ENCODE peak calls at places on chromosomes 7 and 10, in four cellular contexts. W is HepG2, H is H1, Y is A549. U is an unnamed sample.

GRCh38 chr10:114081911-114082583 is 38.4 kb downstream of the ADRB1 start:
- DNase-seq in W (no peak), H (no peak), Y (no peak), U (no peak)

GRCh38 chr10:102617816-102618215 is 26.5 kb upstream of the TRIM8 start:
- DNase-seq in W (no peak), H (no peak), Y (no peak), U (no peak)

GRCh38 chr10:61356342-61356741 is 96.8 kb downstream of the TMEM26 start:
- DNase-seq in W (no peak), H (no peak), Y (no peak), U (no peak)

GRCh38 chr7:134777908-134778580 is 1.4 kb upstream of the CALD1 start:
- DNase-seq in W (no peak), H (no peak), Y (no peak), U (peak)

GRCh38 chr10:129852829-129853228 is 111.2 kb downstream of the EBF3 start:
- DNase-seq in W (no peak), H (no peak), Y (no peak), U (no peak)

GRCh38 chr7:43018446-43018845 is 86.3 kb downstream of the MRPL32 start:
- DNase-seq in W (no peak), H (no peak), Y (no peak), U (no peak)

GRCh38 chr7:86320886-86321285 is 322.8 kb upstream of the GRM3 start:
- DNase-seq in W (no peak), H (no peak), Y (no peak), U (no peak)

GRCh38 chr10:107163904-107164861 is at the start of gene SORCS1:
- DNase-seq in W (no peak), H (no peak), Y (no peak), U (no peak)

GRCh38 chr7:84412161-84412969 is 217.8 kb upstream of the SEMA3A start:
- DNase-seq in W (peak), H (no peak), Y (peak), U (no peak)

GRCh38 chr7:125567686-125568085 is 638.1 kb upstream of the POT1 start:
- DNase-seq in W (no peak), H (no peak), Y (no peak), U (no peak)

GRCh38 chr7:106731637-106732036 is 70.7 kb upstream of the CCDC71L start:
- DNase-seq in W (no peak), H (no peak), Y (no peak), U (no peak)

GRCh38 chr7:108570146-108570755 is 577 bp downstream of the DNAJB9 start:
- DNase-seq in W (peak), H (no peak), Y (peak), U (no peak)

GRCh38 chr10:5252177-5253037 is 55.8 kb downstream of the AKR1C4 start:
- DNase-seq in W (peak), H (no peak), Y (peak), U (no peak)

GRCh38 chr7:92645531-92646061 is 55.4 kb upstream of the FAM133B start:
- DNase-seq in W (peak), H (no peak), Y (peak), U (no peak)

GRCh38 chr7:37899712-37900247 is 16.8 kb downstream of the SFRP4 start:
- DNase-seq in W (no peak), H (no peak), Y (no peak), U (no peak)

GRCh38 chr10:87054373-87055295 is 34.5 kb downstream of the FAM25A start:
- DNase-seq in W (no peak), H (no peak), Y (no peak), U (no peak)

GRCh38 chr7:37815969-37816371 is 32.4 kb upstream of the NME8 start:
- DNase-seq in W (no peak), H (no peak), Y (no peak), U (no peak)

GRCh38 chr10:21065621-21066248 is 168.6 kb upstream of the NEBL start:
- DNase-seq in W (no peak), H (no peak), Y (no peak), U (no peak)

GRCh38 chr10:21069278-21069677 is 172.2 kb upstream of the NEBL start:
- DNase-seq in W (no peak), H (no peak), Y (no peak), U (no peak)

GRCh38 chr10:21068025-21068656 is 171.0 kb upstream of the NEBL start:
- DNase-seq in W (no peak), H (no peak), Y (no peak), U (no peak)

GRCh38 chr10:21071001-21071673 is 174.0 kb upstream of the NEBL start:
- DNase-seq in W (no peak), H (no peak), Y (no peak), U (no peak)

GRCh38 chr10:21069929-21070363 is 172.8 kb upstream of the NEBL start:
- DNase-seq in W (no peak), H (no peak), Y (no peak), U (no peak)
- TF ChIP-seq CTCF in W (no peak), H (no peak), Y (no peak), U (no peak)

DNA sequence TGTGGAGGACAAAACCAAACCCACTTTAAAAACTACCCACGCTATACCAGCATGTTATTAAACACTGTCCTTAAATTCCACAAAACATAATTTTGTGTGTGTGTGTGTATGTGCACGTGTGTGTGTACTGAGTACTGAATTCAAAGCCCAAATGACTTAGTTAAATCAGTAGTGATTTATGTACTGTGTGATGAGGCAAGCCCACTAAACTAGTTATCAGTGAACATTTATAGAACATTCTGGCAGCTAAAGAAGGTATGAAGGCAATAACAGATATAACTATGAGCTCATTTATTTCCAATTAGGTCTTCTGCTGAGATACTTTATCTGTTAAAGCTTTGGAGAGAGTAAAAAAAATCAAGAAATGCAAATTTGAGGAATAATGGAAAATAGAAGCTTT is 115.1 kb downstream of the CPED1 start:
- DNase-seq in W (no peak), H (no peak), Y (no peak), U (no peak)
- H3K27ac ChIP-seq in W (no peak), H (no peak), Y (no peak), U (no peak)

DNA sequence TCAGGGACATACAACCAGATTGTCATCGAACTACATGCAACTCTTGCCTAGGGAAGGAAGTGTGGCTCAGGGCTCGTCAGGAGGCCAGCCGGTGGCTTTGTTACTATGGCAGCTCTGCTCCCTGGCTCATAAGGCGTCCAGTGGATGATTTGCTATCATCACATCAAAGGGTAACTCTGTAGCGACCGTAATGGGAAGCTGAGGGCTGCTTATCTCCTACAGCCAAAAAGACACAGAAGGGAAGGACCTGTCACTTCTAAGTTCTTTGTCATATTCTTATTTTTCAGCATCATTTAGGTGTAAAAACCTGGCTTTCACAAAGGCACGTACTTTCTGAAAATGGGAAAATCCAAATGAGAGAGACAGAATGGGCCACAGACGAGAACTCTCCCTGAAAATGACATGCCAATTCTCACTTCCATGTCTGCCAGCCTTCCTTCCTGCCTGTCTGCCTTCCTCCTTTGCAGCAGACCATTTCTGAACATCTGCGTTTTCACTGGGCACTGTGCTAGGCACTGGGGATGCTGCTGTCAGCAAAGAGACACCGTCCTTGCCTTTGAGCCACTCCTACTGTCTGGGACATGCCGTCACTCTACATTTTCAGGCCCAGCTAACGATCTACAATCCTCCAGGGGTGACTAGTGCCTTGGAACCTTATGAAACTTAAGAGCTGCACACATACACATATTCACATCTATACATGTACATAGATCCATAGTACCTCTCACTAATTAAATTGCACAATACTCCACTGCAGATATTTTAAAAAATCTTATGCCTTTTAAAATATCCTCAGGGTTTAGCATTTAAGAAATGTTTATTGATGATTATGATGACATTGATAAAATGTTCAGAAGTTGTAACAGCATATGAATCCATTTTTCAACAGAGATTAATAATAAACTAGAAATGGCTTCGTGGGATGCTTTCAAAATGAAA is 26.9 kb downstream of the ENKUR start:
- DNase-seq in W (no peak), H (no peak), Y (no peak), U (no peak)
- TF ChIP-seq EP300 in W (no peak), H (no peak), Y (no peak), U (no peak)

GRCh38 chr7:97819161-97819560 is 53.0 kb downstream of the ASNS start:
- DNase-seq in W (peak), H (no peak), Y (no peak), U (no peak)
- TF ChIP-seq CTCF in W (peak), H (peak), Y (peak), U (no peak)

GRCh38 chr7:27992755-27993478 is 187.7 kb downstream of the JAZF1 start:
- DNase-seq in W (no peak), H (no peak), Y (no peak), U (no peak)
- H3K27ac ChIP-seq in W (no peak), H (no peak), Y (no peak), U (no peak)

DNA sequence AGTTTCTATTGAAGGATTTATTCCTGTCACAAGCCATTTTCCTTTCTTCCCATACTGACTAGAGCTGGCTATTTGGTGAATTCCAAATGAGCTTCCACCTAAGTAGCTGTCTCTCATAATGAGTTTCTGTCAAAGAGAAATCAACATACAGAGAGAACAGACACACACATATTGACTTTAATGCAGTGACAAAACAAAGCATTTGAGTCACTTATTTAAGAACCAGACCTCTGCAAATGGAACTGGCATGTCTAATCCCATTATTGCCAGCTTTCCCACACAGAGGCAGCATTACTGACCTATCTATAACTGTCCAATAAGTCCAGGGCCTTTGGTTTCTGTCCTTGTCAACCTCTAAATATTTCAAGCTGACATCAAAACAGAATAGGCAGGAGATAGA is 179.3 kb upstream of the CSTF2T start:
- DNase-seq in W (no peak), H (no peak), Y (no peak), U (no peak)
- TF ChIP-seq EP300 in W (no peak), H (no peak), Y (no peak), U (no peak)

DNA sequence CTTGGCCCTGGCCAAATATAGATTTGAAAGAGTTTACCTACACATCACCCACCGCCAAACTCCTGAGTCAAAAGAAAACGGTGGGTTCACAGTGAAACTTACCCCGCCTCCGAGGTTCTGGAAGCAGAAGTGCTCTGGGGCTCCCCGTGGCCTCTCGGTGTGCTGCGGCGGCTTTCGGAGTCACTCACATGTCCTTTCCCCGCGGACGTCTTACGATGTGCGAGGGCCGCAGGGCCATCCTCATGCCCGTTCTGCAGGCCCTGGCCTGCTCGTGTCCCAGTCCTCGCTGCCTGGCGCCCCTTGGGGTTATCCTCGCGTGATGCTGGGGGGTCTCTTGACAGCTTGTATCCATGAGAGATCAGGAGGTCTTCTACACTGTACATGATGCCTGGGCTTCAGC is 12.0 kb downstream of the JCAD start:
- DNase-seq in W (no peak), H (no peak), Y (no peak), U (no peak)
- TF ChIP-seq CTCF in W (no peak), H (no peak), Y (no peak), U (no peak)

GRCh38 chr10:8369666-8370065 is 315.2 kb downstream of the GATA3 start:
- DNase-seq in W (no peak), H (no peak), Y (no peak), U (no peak)
- H3K27ac ChIP-seq in W (no peak), H (no peak), Y (peak), U (no peak)

DNA sequence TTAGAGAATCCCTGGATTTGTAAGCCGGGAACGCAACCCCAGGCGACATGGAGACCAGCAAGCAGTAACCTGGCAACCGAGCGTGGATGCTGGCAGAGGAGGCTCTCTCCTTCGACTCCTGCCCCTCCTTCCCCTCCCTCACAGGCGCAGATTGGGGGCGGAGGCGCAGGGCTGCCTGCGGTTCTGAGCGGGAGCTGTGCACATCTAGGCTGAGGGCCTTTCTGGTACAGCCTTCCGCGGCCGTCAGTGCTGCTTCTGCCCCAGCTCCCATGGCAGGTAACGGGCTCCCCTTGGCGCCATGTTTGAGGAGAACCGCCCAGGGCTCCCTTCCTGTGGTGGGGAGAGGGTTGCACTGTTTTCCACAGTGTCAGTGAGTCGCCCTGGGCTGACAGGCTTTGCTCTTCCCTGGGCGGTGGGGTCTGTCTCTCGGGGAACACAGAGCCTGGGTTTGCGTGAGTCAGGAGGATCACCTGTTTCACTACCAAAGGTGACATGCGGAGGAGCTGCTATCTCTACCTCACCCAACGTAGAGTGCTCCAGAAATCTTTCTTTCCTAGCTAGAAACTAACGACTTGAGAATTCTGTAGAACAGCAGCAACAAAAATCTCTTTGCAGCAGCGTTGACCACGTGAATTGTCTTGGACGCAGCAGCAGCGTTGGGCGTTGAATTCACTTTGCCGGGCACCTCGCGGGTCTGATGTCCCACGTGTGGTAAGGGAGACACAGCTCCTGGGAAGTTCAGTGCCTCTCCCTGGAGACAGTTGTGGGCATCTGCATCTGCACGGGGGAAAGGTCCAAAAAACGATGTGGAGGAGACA is 154.8 kb upstream of the COBL start:
- DNase-seq in W (no peak), H (no peak), Y (no peak), U (no peak)
- TF ChIP-seq EP300 in W (no peak), H (no peak), Y (no peak), U (no peak)

DNA sequence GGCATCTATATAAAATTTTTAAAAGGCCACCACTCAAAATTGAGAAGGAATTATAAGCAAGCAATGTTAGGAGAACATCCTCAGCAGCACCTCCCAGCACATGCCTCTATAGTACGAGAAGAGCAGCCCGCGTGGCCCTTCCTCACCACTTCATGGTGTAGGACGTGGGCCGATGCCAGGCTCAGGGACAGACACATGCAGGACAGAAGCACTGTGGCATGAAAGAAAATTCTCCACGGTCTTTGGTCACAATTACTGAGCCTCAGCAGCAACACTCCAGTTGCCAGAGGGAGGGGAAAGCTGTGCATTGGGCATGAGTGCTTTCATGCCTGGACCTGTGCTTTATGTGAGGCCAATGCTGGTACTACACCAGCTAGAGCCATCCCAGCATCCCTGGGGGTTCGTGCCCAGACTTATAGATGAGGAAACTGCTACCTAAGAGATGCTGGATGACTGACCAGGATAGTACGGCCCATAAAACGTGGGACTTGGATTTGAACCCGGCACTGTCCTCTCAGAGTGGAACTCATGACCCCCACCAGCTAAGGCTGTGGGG is 164.7 kb downstream of the ADAM12 start:
- DNase-seq in W (no peak), H (no peak), Y (no peak), U (no peak)
- TF ChIP-seq CTCF in W (no peak), H (no peak), Y (no peak), U (no peak)